ENCODE peak calls at places on chromosomes 13 and 19, in eight cellular contexts. I is neuronal stem cell; F is WERI-Rb-1; K is CD4-positive, CD25-positive, alpha-beta regulatory T cell; O is psoas muscle; U is ovary; D is aorta; T is transverse colon. Z is an unnamed sample.

GRCh38 chr19:7395793-7396192 is 47.1 kb downstream of the ARHGEF18 start:
- DNase-seq in I (no peak), U (no peak), T (no peak), F (no peak), O (no peak), K (no peak), D (no peak), Z (no peak)

GRCh38 chr19:756232-756631 is 5.3 kb downstream of the MISP start:
- DNase-seq in D (no peak), F (no peak), K (no peak), O (no peak), U (no peak), T (peak; percentile 51), I (no peak), Z (no peak)

GRCh38 chr13:100722517-100722916 is 47.9 kb upstream of the TMTC4 start:
- DNase-seq in F (no peak), I (no peak), T (no peak), U (no peak), O (no peak), K (no peak), D (no peak), Z (no peak)

GRCh38 chr13:42071667-42072419 is 23.4 kb downstream of the DGKH start:
- DNase-seq in F (no peak), I (no peak), U (no peak), O (no peak), T (no peak), K (no peak), D (no peak), Z (no peak)

GRCh38 chr19:43784251-43784980 is 3.6 kb upstream of the KCNN4 start:
- DNase-seq in F (peak; percentile 39), I (no peak), T (peak; percentile 79), U (no peak), O (no peak), D (peak; percentile 74), K (peak; percentile 52), Z (peak; percentile 82)

GRCh38 chr13:58884353-58884752 is 1252.8 kb downstream of the PCDH17 start:
- DNase-seq in O (no peak), K (no peak), U (no peak), I (no peak), T (no peak), D (no peak), F (no peak), Z (no peak)

GRCh38 chr13:108176685-108177274 is 38.6 kb downstream of the LIG4 start:
- DNase-seq in O (no peak), U (no peak), K (peak; percentile 26), T (peak; percentile 37), D (no peak), F (peak; percentile 76), I (no peak), Z (peak; percentile 62)

GRCh38 chr13:30551194-30551593 is 66.5 kb upstream of the USPL1 start:
- DNase-seq in T (no peak), D (no peak), K (no peak), O (no peak), I (no peak), U (no peak), F (peak; percentile 7), Z (no peak)

GRCh38 chr19:35142531-35143230 is 374 bp upstream of the FXYD7 start:
- DNase-seq in U (peak; percentile 73), I (no peak), K (peak; percentile 63), F (peak; percentile 74), O (peak; percentile 72), D (no peak), T (peak; percentile 67), Z (no peak)

GRCh38 chr13:59801107-59801880 is 362.4 kb downstream of the DIAPH3 start:
- DNase-seq in K (no peak), U (no peak), T (no peak), D (no peak), O (no peak), I (no peak), F (no peak), Z (no peak)

GRCh38 chr19:8609210-8610040 is 1.1 kb downstream of the ADAMTS10 start:
- DNase-seq in I (peak; percentile 77), F (peak; percentile 35), U (peak; percentile 73), O (peak; percentile 74), K (no peak), D (peak; percentile 90), T (peak; percentile 34), Z (peak; percentile 78)

GRCh38 chr19:10895363-10895762 is 24.0 kb downstream of the CARM1 start:
- DNase-seq in F (no peak), I (no peak), T (no peak), O (no peak), D (no peak), K (no peak), U (no peak), Z (no peak)

GRCh38 chr13:111912991-111913781 is 153.8 kb upstream of the SOX1 start:
- DNase-seq in F (peak; percentile 7), U (peak; percentile 13), K (no peak), D (no peak), T (no peak), O (no peak), I (no peak), Z (no peak)

GRCh38 chr19:2266183-2266993 is 10.2 kb upstream of the JSRP1 start:
- DNase-seq in O (peak; percentile 89), F (no peak), K (no peak), D (peak; percentile 96), I (no peak), T (peak; percentile 93), U (peak; percentile 82), Z (peak; percentile 86)

GRCh38 chr13:113585828-113586355 is 1.3 kb downstream of the TFDP1 start:
- DNase-seq in U (peak; percentile 23), F (peak; percentile 20), I (no peak), T (peak; percentile 7), D (peak; percentile 30), O (no peak), K (no peak), Z (no peak)

GRCh38 chr13:113646921-113647340 is 11.1 kb downstream of the ATP4B start:
- DNase-seq in D (peak; percentile 40), K (no peak), T (no peak), I (no peak), U (peak; percentile 29), O (peak; percentile 40), F (peak; percentile 12), Z (no peak)

GRCh38 chr19:41994521-41994971 is 516 bp upstream of the ATP1A3 start:
- DNase-seq in O (no peak), I (no peak), K (no peak), F (peak; percentile 48), D (no peak), U (no peak), T (no peak), Z (no peak)

GRCh38 chr13:112105244-112105681 is 38.3 kb downstream of the SOX1 start:
- DNase-seq in D (no peak), I (peak; percentile 47), K (no peak), O (no peak), T (no peak), F (no peak), U (no peak), Z (no peak)

GRCh38 chr13:111967572-111968201 is 99.3 kb upstream of the SOX1 start:
- DNase-seq in I (no peak), O (no peak), U (no peak), D (no peak), K (no peak), T (no peak), F (no peak), Z (no peak)

GRCh38 chr13:99689955-99690354 is 188.7 kb downstream of the TM9SF2 start:
- DNase-seq in T (no peak), O (no peak), D (no peak), U (no peak), F (no peak), K (no peak), I (no peak), Z (no peak)

GRCh38 chr13:99686944-99687382 is 185.7 kb downstream of the TM9SF2 start:
- DNase-seq in D (no peak), I (no peak), K (no peak), F (no peak), O (no peak), T (peak; percentile 60), U (no peak), Z (no peak)

GRCh38 chr13:99686157-99686572 is 184.9 kb downstream of the TM9SF2 start:
- DNase-seq in D (no peak), K (no peak), I (no peak), U (no peak), T (peak; percentile 66), F (no peak), O (no peak), Z (peak; percentile 86)

GRCh38 chr13:99688776-99689175 is 187.5 kb downstream of the TM9SF2 start:
- DNase-seq in U (no peak), D (no peak), T (no peak), I (no peak), O (no peak), K (no peak), F (no peak), Z (no peak)

GRCh38 chr13:99687728-99688397 is 186.6 kb downstream of the TM9SF2 start:
- DNase-seq in I (peak; percentile 64), K (no peak), F (no peak), U (no peak), D (no peak), O (no peak), T (no peak), Z (no peak)
- H3K27ac ChIP-seq in I (peak overlapping the region; percentile 9), K (no peak overlapping the region), F (no peak overlapping the region), U (no peak overlapping the region), D (no peak overlapping the region), O (no peak overlapping the region), T (peak overlapping the region; percentile 48), Z (no peak overlapping the region)

GRCh38 chr13:40228486-40228885 is 438.0 kb downstream of the FOXO1 start:
- DNase-seq in U (no peak), O (no peak), T (no peak), D (no peak), F (no peak), I (no peak), K (no peak), Z (no peak)
- H3K27ac ChIP-seq in U (no peak overlapping the region), O (no peak overlapping the region), T (no peak overlapping the region), D (no peak overlapping the region), F (no peak overlapping the region), I (no peak overlapping the region), K (no peak overlapping the region), Z (no peak overlapping the region)

DNA sequence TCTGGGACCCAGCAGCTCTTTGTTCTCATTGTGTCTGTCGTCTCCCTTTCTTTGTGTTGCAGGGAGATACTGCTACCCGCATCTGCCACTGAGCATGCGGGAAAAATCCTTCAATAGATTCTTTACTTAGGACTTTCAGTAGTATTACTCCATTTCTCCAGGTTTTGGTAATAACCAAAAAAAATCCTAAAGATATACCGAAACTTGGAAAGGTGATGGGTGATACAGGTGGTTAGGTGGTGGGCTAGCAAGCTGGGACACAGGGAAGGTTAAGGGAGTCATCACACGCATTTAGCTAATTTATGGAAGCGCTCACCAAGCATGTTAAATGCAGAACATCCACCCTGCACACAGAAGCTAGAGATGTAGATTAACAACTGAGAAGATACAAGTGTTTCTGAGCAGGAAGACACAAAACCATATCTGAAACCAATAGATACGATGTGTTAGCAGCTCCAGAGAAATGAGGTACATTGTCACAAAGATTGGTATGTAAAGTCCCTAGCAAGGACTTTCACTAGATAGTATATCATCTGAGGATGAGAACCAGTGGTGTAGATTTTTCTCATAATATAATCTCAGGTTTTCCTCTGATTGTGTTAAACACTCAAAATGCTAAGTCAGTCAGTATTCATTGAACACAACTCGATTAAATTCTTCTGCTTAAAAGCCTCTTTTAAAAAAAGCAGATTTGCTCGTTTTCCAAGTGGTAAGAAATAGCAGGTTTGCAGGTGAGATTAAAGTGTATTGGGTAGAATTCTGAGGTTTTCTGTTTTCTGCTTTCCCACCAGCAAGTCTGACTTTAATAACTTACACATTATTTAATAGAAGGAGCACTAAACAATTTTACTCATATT is 1.3 kb upstream of the SLAIN1 start:
- DNase-seq in D (no peak), K (no peak), T (no peak), F (no peak), U (no peak), O (no peak), I (peak; percentile 37), Z (no peak)
- H3K27ac ChIP-seq in D (no peak overlapping the region), K (peak overlapping the region; percentile 80), T (peak overlapping the region; percentile 75), F (no peak overlapping the region), U (no peak overlapping the region), O (no peak overlapping the region), I (no peak overlapping the region), Z (no peak overlapping the region)

GRCh38 chr19:47729468-47729798 is 15.9 kb upstream of the NOP53 start:
- DNase-seq in O (peak; percentile 79), K (no peak), F (no peak), U (peak; percentile 81), T (peak; percentile 45), I (no peak), D (peak; percentile 88), Z (no peak)
- H3K27ac ChIP-seq in O (peak overlapping the region; percentile 51), K (no peak overlapping the region), F (no peak overlapping the region), U (peak overlapping the region; percentile 93), T (peak overlapping the region; percentile 90), I (no peak overlapping the region), D (peak overlapping the region; percentile 89), Z (no peak overlapping the region)